ENCODE peak calls at places on chromosomes 13 and 19, in four cellular contexts. E is GM12878, G is HepG2, T is HEK293T. Y is an unnamed sample.

GRCh38 chr19:4379383-4380253 is 20.7 kb downstream of the SH3GL1 start:
- DNase-seq in T (no peak), G (no peak), E (peak; percentile 69), Y (no peak)

GRCh38 chr19:30229524-30230174 is 142.5 kb upstream of the ZNF536 start:
- DNase-seq in E (no peak), G (no peak), T (peak; percentile 51), Y (no peak)

GRCh38 chr13:28657784-28658538 is 969 bp upstream of the POMP start:
- DNase-seq in G (no peak), T (no peak), E (peak; percentile 51), Y (no peak)

GRCh38 chr19:48852292-48852691 is 16.0 kb upstream of the HSD17B14 start:
- DNase-seq in G (no peak), E (no peak), T (no peak), Y (no peak)

GRCh38 chr19:42440357-42441046 is 2.2 kb downstream of the CXCL17 start:
- DNase-seq in E (no peak), G (peak; percentile 57), T (peak; percentile 80), Y (peak; percentile 82)

GRCh38 chr19:46381346-46381745 is 32.0 kb downstream of the CCDC8 start:
- DNase-seq in G (no peak), T (no peak), E (no peak), Y (no peak)

GRCh38 chr13:49789961-49790360 is 2.5 kb downstream of the KPNA3 start:
- DNase-seq in E (no peak), G (no peak), T (no peak), Y (peak; percentile 46)

GRCh38 chr13:110266983-110267382 is 40.0 kb downstream of the COL4A1 start:
- DNase-seq in E (no peak), G (no peak), T (no peak), Y (no peak)

GRCh38 chr13:47832458-47832972 is 168.6 kb downstream of the SUCLA2 start:
- DNase-seq in T (no peak), E (no peak), G (no peak), Y (no peak)

GRCh38 chr19:55197531-55197930 is 11.8 kb downstream of the PTPRH start:
- DNase-seq in T (peak; percentile 59), E (no peak), G (no peak), Y (no peak)

GRCh38 chr13:110221331-110221730 is 85.6 kb downstream of the COL4A1 start:
- DNase-seq in E (no peak), G (no peak), T (no peak), Y (no peak)

GRCh38 chr13:44026194-44026593 is 146.5 kb downstream of the LACC1 start:
- DNase-seq in G (no peak), E (no peak), T (no peak), Y (no peak)

GRCh38 chr13:27138457-27139093 is 33.0 kb downstream of the USP12 start:
- DNase-seq in T (no peak), E (no peak), G (no peak), Y (peak; percentile 22)

GRCh38 chr19:932647-933552 is 7.1 kb downstream of the ARID3A start:
- DNase-seq in G (no peak), T (no peak), E (no peak), Y (no peak)

GRCh38 chr19:32251634-32252332 is 93.6 kb upstream of the ZNF507 start:
- DNase-seq in E (no peak), T (no peak), G (no peak), Y (peak; percentile 12)

GRCh38 chr13:75704194-75704941 is 68.2 kb downstream of the LMO7 start:
- DNase-seq in T (no peak), G (no peak), E (no peak), Y (no peak)

GRCh38 chr19:5975388-5975728 is 2.6 kb downstream of the RANBP3 start:
- DNase-seq in T (no peak), G (no peak), E (no peak), Y (no peak)

GRCh38 chr19:5977222-5977784 is 637 bp downstream of the RANBP3 start:
- DNase-seq in G (no peak), T (no peak), E (no peak), Y (peak; percentile 24)

GRCh38 chr19:5976768-5977167 is 1.2 kb downstream of the RANBP3 start:
- DNase-seq in T (no peak), G (no peak), E (no peak), Y (no peak)

GRCh38 chr19:5977785-5978605 is at the start of gene RANBP3:
- DNase-seq in E (peak; percentile 96), T (peak; percentile 100), G (peak; percentile 97), Y (peak; percentile 98)

GRCh38 chr19:5978606-5979552 is 939 bp upstream of the RANBP3 start:
- DNase-seq in T (no peak), G (no peak), E (no peak), Y (peak; percentile 69)
- TF ChIP-seq FOXK2 in T (no peak), G (no peak), E (no peak), Y (no peak)

GRCh38 chr19:58561373-58562125 is 3.1 kb upstream of the UBE2M start:
- DNase-seq in G (no peak), E (no peak), T (no peak), Y (no peak)

GRCh38 chr19:58563034-58563573 is 4.7 kb upstream of the UBE2M start:
- DNase-seq in G (no peak), E (no peak), T (no peak), Y (no peak)

GRCh38 chr19:58563823-58564222 is 5.4 kb upstream of the UBE2M start:
- DNase-seq in E (no peak), G (no peak), T (no peak), Y (no peak)

GRCh38 chr19:58560921-58561320 is 2.5 kb upstream of the UBE2M start:
- DNase-seq in E (no peak), G (no peak), T (no peak), Y (no peak)

DNA sequence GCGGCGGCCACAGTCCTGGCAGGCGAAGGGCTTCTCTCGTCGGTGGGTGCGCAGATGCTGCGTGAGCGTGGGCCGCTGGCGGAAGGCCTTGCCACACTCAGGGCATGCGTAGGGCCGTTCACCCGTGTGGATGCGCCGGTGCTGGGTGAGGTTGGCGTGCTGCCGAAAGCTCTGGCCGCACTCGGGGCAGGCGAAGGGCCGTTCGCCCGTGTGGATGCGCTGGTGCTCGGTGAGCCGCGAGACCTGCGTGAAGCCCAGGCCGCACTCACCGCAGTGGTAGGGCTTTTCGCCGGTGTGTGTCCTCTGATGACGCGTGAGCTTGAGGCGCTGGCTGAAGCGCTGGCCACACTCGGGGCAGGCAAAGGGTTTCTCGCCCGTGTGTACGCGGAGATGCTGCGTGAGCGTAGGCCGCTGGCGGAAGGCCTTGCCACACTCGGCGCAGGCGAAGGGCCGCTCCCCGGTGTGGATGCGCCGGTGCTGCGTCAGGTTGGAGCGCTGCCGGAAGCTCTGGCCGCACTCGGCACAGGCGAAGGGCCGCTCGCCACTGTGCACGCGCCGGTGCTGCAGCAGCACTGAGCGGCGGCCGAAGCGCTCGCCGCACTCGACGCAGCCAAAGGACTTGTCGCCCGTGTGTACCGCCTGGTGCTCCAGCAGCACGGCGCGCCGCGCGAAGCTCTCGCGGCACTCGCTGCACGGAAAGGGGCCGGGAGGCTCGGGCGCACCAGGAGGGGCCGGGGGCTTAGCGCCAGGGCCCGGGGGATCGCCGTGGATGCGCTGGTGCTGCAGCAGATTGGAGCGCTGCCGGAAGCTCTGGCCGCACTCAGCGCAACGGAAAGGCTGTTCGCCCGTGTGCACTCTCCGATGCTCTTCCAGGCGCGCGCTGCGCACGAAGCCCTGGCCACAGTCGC is 4.0 kb upstream of the UBE2M start:
- DNase-seq in G (no peak), T (no peak), E (no peak), Y (no peak)
- TF ChIP-seq FOXK2 in G (no peak), T (no peak), E (no peak), Y (no peak)

GRCh38 chr13:79621449-79621848 is 140.5 kb downstream of the NDFIP2 start:
- DNase-seq in G (no peak), T (no peak), E (no peak), Y (no peak)

GRCh38 chr13:79625517-79625916 is 144.6 kb downstream of the NDFIP2 start:
- DNase-seq in G (no peak), E (no peak), T (no peak), Y (no peak)

GRCh38 chr13:79626924-79627323 is 146.0 kb downstream of the NDFIP2 start:
- DNase-seq in G (no peak), T (no peak), E (no peak), Y (no peak)

DNA sequence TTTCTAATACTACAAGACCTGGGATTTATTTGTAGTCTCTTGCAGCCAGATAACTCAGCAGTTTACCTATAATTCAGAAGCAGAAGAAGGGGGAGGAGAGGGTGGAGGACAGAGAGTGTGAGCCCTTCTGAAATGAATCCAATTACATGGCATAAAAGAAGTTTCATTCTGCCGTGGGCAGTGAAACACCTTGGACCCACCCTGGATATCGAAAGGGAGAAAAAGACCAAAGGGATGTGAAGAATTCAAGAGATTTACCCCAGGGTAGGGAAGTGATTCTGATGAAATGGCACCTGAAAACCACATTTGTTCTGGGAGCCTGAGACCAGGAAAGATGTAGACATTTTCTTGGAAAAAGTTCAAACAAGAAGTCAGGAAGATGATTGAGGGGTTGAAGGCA is 140.9 kb downstream of the NDFIP2 start:
- DNase-seq in T (no peak), E (no peak), G (no peak), Y (no peak)
- TF ChIP-seq FOXK2 in T (no peak), E (no peak), G (no peak), Y (no peak)

DNA sequence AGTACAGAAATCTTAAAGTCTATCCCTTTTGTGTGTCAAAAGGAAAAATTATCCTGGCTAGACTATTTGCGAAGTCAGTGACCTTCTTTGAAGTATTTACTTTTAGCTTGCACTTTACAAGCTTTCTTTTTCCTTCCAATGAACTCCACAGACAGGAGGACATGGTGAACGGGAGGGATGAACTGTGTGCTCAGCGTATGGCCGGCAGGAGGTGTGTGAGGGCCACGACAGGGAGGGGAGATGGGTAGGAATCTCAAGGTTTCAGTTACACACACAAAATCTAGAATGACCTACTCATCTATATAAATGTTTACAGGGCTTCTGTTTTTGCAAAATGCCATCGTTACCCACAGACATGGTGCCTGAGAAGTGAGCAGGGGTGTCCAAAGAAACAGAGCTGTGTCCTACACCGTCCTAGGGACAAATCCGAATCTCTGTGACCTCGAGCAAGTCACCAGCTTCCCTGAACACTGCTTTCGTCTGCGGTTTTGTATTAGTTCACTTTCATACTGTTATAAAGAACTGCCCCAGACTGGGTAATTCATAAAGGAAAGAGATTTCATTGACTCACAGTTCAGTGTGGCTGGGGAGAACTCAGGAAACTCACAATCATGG is 537.2 kb downstream of the LIG4 start:
- DNase-seq in G (no peak), E (no peak), T (no peak), Y (no peak)
- TF ChIP-seq FOXK2 in G (no peak), E (no peak), T (no peak), Y (no peak)

DNA sequence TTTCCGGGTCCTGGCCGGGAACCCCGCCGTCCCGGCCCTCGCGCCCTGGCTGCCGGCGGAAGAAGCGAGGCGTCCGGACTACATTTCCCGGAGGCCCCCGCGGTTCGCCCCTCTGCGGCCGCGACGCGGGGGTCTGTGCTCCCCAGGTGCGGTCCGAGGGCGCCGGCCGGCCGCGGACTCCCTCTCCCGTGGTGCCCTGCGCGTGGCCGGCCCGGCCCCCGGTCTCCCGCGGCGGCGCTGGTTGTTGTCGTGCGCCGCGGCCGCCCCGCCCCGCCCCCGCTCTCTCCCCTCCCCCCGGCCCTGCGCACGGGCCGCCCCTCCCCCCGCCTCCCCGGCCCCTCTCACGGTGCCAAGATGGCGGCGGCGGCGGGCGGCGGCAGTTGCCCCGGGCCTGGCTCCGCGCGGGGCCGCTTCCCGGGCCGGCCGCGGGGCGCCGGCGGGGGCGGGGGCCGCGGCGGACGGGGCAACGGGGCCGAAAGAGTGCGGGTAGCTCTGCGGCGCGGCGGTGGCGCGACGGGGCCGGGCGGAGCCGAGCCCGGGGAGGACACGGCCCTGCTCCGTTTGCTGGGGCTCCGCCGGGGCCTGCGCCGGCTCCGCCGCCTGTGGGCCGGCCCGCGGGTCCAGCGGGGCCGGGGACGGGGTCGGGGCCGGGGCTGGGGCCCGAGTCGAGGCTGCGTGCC is at the start of gene KMT2B:
- DNase-seq in E (no peak), G (no peak), T (peak; percentile 96), Y (peak; percentile 96)
- TF ChIP-seq FOXK2 in E (no peak), G (no peak), T (no peak), Y (no peak)

GRCh38 chr13:42574011-42574410 is at the start of gene TNFSF11:
- DNase-seq in E (no peak), G (no peak), T (no peak), Y (no peak)
- TF ChIP-seq FOXK2 in E (no peak), G (no peak), T (no peak), Y (no peak)